ENCODE peak calls at places on chromosomes 2 and 18, in eight cellular contexts. One of them, this sample, is unnamed.

GRCh38 chr2:204722691-204723090 is 177.4 kb downstream of the PARD3B start:
- DNase-seq in NCI-H1436 treated with DMSO at 0.1 percent for 48 hours: no peak
- DNase-seq in foreskin fibroblast: peak
- DNase-seq in Daoy: no peak
- DNase-seq in AG08395: no peak
- DNase-seq in RCC 7860: no peak
- DNase-seq in CD4-positive, alpha-beta T cell: no peak
- DNase-seq in stimulated activated CD4-positive, alpha-beta T cell treated with anti-CD3 and anti-CD28 coated beads, Interleukin-12 subunit alpha, Interleukin-12 subunit beta, amount 100 ng/mL, for 4 hours: no peak
- DNase-seq in this sample: no peak

GRCh38 chr2:128399690-128400291 is 81.1 kb upstream of the HS6ST1 start:
- DNase-seq in NCI-H1436 treated with DMSO at 0.1 percent for 48 hours: no peak
- DNase-seq in foreskin fibroblast: no peak
- DNase-seq in Daoy: no peak
- DNase-seq in AG08395: no peak
- DNase-seq in RCC 7860: no peak
- DNase-seq in CD4-positive, alpha-beta T cell: no peak
- DNase-seq in stimulated activated CD4-positive, alpha-beta T cell treated with anti-CD3 and anti-CD28 coated beads, Interleukin-12 subunit alpha, Interleukin-12 subunit beta, amount 100 ng/mL, for 4 hours: no peak
- DNase-seq in this sample: no peak

GRCh38 chr18:47844828-47845227 is 85.6 kb downstream of the SMAD2 start:
- DNase-seq in NCI-H1436 treated with DMSO at 0.1 percent for 48 hours: no peak
- DNase-seq in foreskin fibroblast: no peak
- DNase-seq in Daoy: no peak
- DNase-seq in AG08395: no peak
- DNase-seq in RCC 7860: no peak
- DNase-seq in CD4-positive, alpha-beta T cell: no peak
- DNase-seq in stimulated activated CD4-positive, alpha-beta T cell treated with anti-CD3 and anti-CD28 coated beads, Interleukin-12 subunit alpha, Interleukin-12 subunit beta, amount 100 ng/mL, for 4 hours: no peak
- DNase-seq in this sample: no peak

GRCh38 chr2:72276356-72276755 is 128.7 kb upstream of the CYP26B1 start:
- DNase-seq in NCI-H1436 treated with DMSO at 0.1 percent for 48 hours: no peak
- DNase-seq in foreskin fibroblast: peak
- DNase-seq in Daoy: no peak
- DNase-seq in AG08395: peak
- DNase-seq in RCC 7860: no peak
- DNase-seq in CD4-positive, alpha-beta T cell: no peak
- DNase-seq in stimulated activated CD4-positive, alpha-beta T cell treated with anti-CD3 and anti-CD28 coated beads, Interleukin-12 subunit alpha, Interleukin-12 subunit beta, amount 100 ng/mL, for 4 hours: no peak
- DNase-seq in this sample: no peak

GRCh38 chr2:233756429-233757081 is 3.5 kb upstream of the UGT1A1 start:
- DNase-seq in NCI-H1436 treated with DMSO at 0.1 percent for 48 hours: no peak
- DNase-seq in foreskin fibroblast: no peak
- DNase-seq in Daoy: peak
- DNase-seq in AG08395: no peak
- DNase-seq in RCC 7860: no peak
- DNase-seq in CD4-positive, alpha-beta T cell: no peak
- DNase-seq in stimulated activated CD4-positive, alpha-beta T cell treated with anti-CD3 and anti-CD28 coated beads, Interleukin-12 subunit alpha, Interleukin-12 subunit beta, amount 100 ng/mL, for 4 hours: no peak
- DNase-seq in this sample: no peak

GRCh38 chr2:219446101-219446504 is 11.5 kb downstream of the SPEG start:
- DNase-seq in NCI-H1436 treated with DMSO at 0.1 percent for 48 hours: no peak
- DNase-seq in foreskin fibroblast: peak
- DNase-seq in Daoy: peak
- DNase-seq in AG08395: peak
- DNase-seq in RCC 7860: no peak
- DNase-seq in CD4-positive, alpha-beta T cell: no peak
- DNase-seq in stimulated activated CD4-positive, alpha-beta T cell treated with anti-CD3 and anti-CD28 coated beads, Interleukin-12 subunit alpha, Interleukin-12 subunit beta, amount 100 ng/mL, for 4 hours: no peak
- DNase-seq in this sample: no peak

GRCh38 chr18:48540329-48541025 is 1.6 kb downstream of the CTIF start:
- DNase-seq in NCI-H1436 treated with DMSO at 0.1 percent for 48 hours: no peak
- DNase-seq in foreskin fibroblast: peak
- DNase-seq in Daoy: peak
- DNase-seq in AG08395: peak
- DNase-seq in RCC 7860: no peak
- DNase-seq in CD4-positive, alpha-beta T cell: peak
- DNase-seq in stimulated activated CD4-positive, alpha-beta T cell treated with anti-CD3 and anti-CD28 coated beads, Interleukin-12 subunit alpha, Interleukin-12 subunit beta, amount 100 ng/mL, for 4 hours: peak
- DNase-seq in this sample: peak

GRCh38 chr2:212845941-212846340 is 305.5 kb downstream of the IKZF2 start:
- DNase-seq in NCI-H1436 treated with DMSO at 0.1 percent for 48 hours: no peak
- DNase-seq in foreskin fibroblast: peak
- DNase-seq in Daoy: peak
- DNase-seq in AG08395: peak
- DNase-seq in RCC 7860: peak
- DNase-seq in CD4-positive, alpha-beta T cell: no peak
- DNase-seq in stimulated activated CD4-positive, alpha-beta T cell treated with anti-CD3 and anti-CD28 coated beads, Interleukin-12 subunit alpha, Interleukin-12 subunit beta, amount 100 ng/mL, for 4 hours: no peak
- DNase-seq in this sample: no peak

GRCh38 chr2:142165790-142166189 is 35.0 kb upstream of the LRP1B start:
- DNase-seq in NCI-H1436 treated with DMSO at 0.1 percent for 48 hours: no peak
- DNase-seq in foreskin fibroblast: peak
- DNase-seq in Daoy: peak
- DNase-seq in AG08395: peak
- DNase-seq in RCC 7860: peak
- DNase-seq in CD4-positive, alpha-beta T cell: no peak
- DNase-seq in stimulated activated CD4-positive, alpha-beta T cell treated with anti-CD3 and anti-CD28 coated beads, Interleukin-12 subunit alpha, Interleukin-12 subunit beta, amount 100 ng/mL, for 4 hours: no peak
- DNase-seq in this sample: no peak

This sample was measured in stomach.